ENCODE peak calls at places on chromosomes 16 and 17, in eight cellular contexts. One of them, this sample, is unnamed.

GRCh38 chr17:58337126-58337599 is 8.6 kb upstream of the TSPOAP1 start:
- DNase-seq in T-cell: no peak
- DNase-seq in caudate nucleus: no peak
- DNase-seq in T-helper 1 cell: peak; percentile 44
- DNase-seq in fibroblast of pulmonary artery: no peak
- DNase-seq in tibial artery: no peak
- DNase-seq in CD8-positive, alpha-beta memory T cell: peak; percentile 60
- DNase-seq in NCI-H510A: no peak
- DNase-seq in this sample: no peak

GRCh38 chr16:1049113-1049975 is 23.2 kb upstream of the SSTR5 start:
- DNase-seq in NCI-H510A: no peak
- DNase-seq in T-cell: no peak
- DNase-seq in fibroblast of pulmonary artery: no peak
- DNase-seq in tibial artery: no peak
- DNase-seq in CD8-positive, alpha-beta memory T cell: no peak
- DNase-seq in caudate nucleus: no peak
- DNase-seq in T-helper 1 cell: no peak
- DNase-seq in this sample: no peak

GRCh38 chr17:44254696-44255095 is 13.2 kb downstream of the SLC4A1 start:
- DNase-seq in T-cell: no peak
- DNase-seq in CD8-positive, alpha-beta memory T cell: no peak
- DNase-seq in fibroblast of pulmonary artery: no peak
- DNase-seq in tibial artery: no peak
- DNase-seq in caudate nucleus: no peak
- DNase-seq in NCI-H510A: no peak
- DNase-seq in T-helper 1 cell: no peak
- DNase-seq in this sample: no peak

GRCh38 chr17:3594056-3594810 is 15.0 kb downstream of the TRPV1 start:
- DNase-seq in fibroblast of pulmonary artery: peak; percentile 62
- DNase-seq in CD8-positive, alpha-beta memory T cell: no peak
- DNase-seq in NCI-H510A: no peak
- DNase-seq in T-cell: no peak
- DNase-seq in T-helper 1 cell: no peak
- DNase-seq in tibial artery: no peak
- DNase-seq in caudate nucleus: peak; percentile 14
- DNase-seq in this sample: no peak

GRCh38 chr16:64784635-64785034 is 337.2 kb downstream of the CDH11 start:
- DNase-seq in NCI-H510A: no peak
- DNase-seq in CD8-positive, alpha-beta memory T cell: no peak
- DNase-seq in caudate nucleus: no peak
- DNase-seq in tibial artery: no peak
- DNase-seq in T-cell: no peak
- DNase-seq in T-helper 1 cell: no peak
- DNase-seq in fibroblast of pulmonary artery: no peak
- DNase-seq in this sample: no peak

GRCh38 chr17:73786286-73786743 is 142.1 kb upstream of the SDK2 start:
- DNase-seq in CD8-positive, alpha-beta memory T cell: no peak
- DNase-seq in fibroblast of pulmonary artery: no peak
- DNase-seq in caudate nucleus: no peak
- DNase-seq in T-cell: no peak
- DNase-seq in T-helper 1 cell: no peak
- DNase-seq in NCI-H510A: no peak
- DNase-seq in tibial artery: no peak
- DNase-seq in this sample: no peak

GRCh38 chr16:24005577-24005976 is 169.8 kb downstream of the PRKCB start:
- DNase-seq in caudate nucleus: no peak
- DNase-seq in CD8-positive, alpha-beta memory T cell: peak; percentile 19
- DNase-seq in T-helper 1 cell: no peak
- DNase-seq in T-cell: no peak
- DNase-seq in NCI-H510A: no peak
- DNase-seq in fibroblast of pulmonary artery: no peak
- DNase-seq in tibial artery: no peak
- DNase-seq in this sample: no peak

GRCh38 chr17:51258756-51259573 is 884 bp downstream of the MBTD1 start:
- DNase-seq in fibroblast of pulmonary artery: peak; percentile 29
- DNase-seq in T-helper 1 cell: no peak
- DNase-seq in T-cell: no peak
- DNase-seq in CD8-positive, alpha-beta memory T cell: no peak
- DNase-seq in tibial artery: no peak
- DNase-seq in NCI-H510A: peak; percentile 24
- DNase-seq in caudate nucleus: no peak
- DNase-seq in this sample: no peak

GRCh38 chr17:17084317-17084835 is 42.1 kb downstream of the MPRIP start:
- DNase-seq in caudate nucleus: no peak
- DNase-seq in T-helper 1 cell: no peak
- DNase-seq in CD8-positive, alpha-beta memory T cell: no peak
- DNase-seq in fibroblast of pulmonary artery: no peak
- DNase-seq in tibial artery: no peak
- DNase-seq in NCI-H510A: no peak
- DNase-seq in T-cell: no peak
- DNase-seq in this sample: no peak

GRCh38 chr16:31363721-31364120 is 8.7 kb downstream of the ITGAX start:
- DNase-seq in NCI-H510A: no peak
- DNase-seq in tibial artery: peak; percentile 32
- DNase-seq in T-helper 1 cell: no peak
- DNase-seq in fibroblast of pulmonary artery: no peak
- DNase-seq in CD8-positive, alpha-beta memory T cell: no peak
- DNase-seq in caudate nucleus: no peak
- DNase-seq in T-cell: no peak
- DNase-seq in this sample: no peak

GRCh38 chr16:24815052-24815451 is 30.7 kb upstream of the SLC5A11 start:
- DNase-seq in fibroblast of pulmonary artery: no peak
- DNase-seq in T-cell: no peak
- DNase-seq in tibial artery: no peak
- DNase-seq in T-helper 1 cell: no peak
- DNase-seq in NCI-H510A: no peak
- DNase-seq in CD8-positive, alpha-beta memory T cell: no peak
- DNase-seq in caudate nucleus: no peak
- DNase-seq in this sample: no peak

GRCh38 chr17:7781467-7781866 is 52.5 kb upstream of the KDM6B start:
- DNase-seq in caudate nucleus: no peak
- DNase-seq in NCI-H510A: no peak
- DNase-seq in fibroblast of pulmonary artery: no peak
- DNase-seq in T-cell: no peak
- DNase-seq in CD8-positive, alpha-beta memory T cell: no peak
- DNase-seq in tibial artery: no peak
- DNase-seq in T-helper 1 cell: no peak
- DNase-seq in this sample: no peak

GRCh38 chr16:65095090-65095728 is 26.7 kb downstream of the CDH11 start:
- DNase-seq in CD8-positive, alpha-beta memory T cell: no peak
- DNase-seq in T-cell: no peak
- DNase-seq in tibial artery: no peak
- DNase-seq in T-helper 1 cell: no peak
- DNase-seq in NCI-H510A: no peak
- DNase-seq in fibroblast of pulmonary artery: no peak
- DNase-seq in caudate nucleus: no peak
- DNase-seq in this sample: no peak

GRCh38 chr16:4550587-4550986 is 5.6 kb upstream of the C16orf96 start:
- DNase-seq in caudate nucleus: no peak
- DNase-seq in T-helper 1 cell: no peak
- DNase-seq in fibroblast of pulmonary artery: no peak
- DNase-seq in tibial artery: no peak
- DNase-seq in T-cell: no peak
- DNase-seq in CD8-positive, alpha-beta memory T cell: no peak
- DNase-seq in NCI-H510A: no peak
- DNase-seq in this sample: no peak

GRCh38 chr16:88926374-88926990 is 50.5 kb downstream of the CBFA2T3 start:
- DNase-seq in NCI-H510A: no peak
- DNase-seq in T-helper 1 cell: no peak
- DNase-seq in tibial artery: no peak
- DNase-seq in fibroblast of pulmonary artery: no peak
- DNase-seq in T-cell: no peak
- DNase-seq in CD8-positive, alpha-beta memory T cell: no peak
- DNase-seq in caudate nucleus: no peak
- DNase-seq in this sample: no peak

GRCh38 chr17:38768417-38768816 is 15.9 kb downstream of the PSMB3 start:
- DNase-seq in CD8-positive, alpha-beta memory T cell: no peak
- DNase-seq in tibial artery: no peak
- DNase-seq in T-helper 1 cell: no peak
- DNase-seq in caudate nucleus: no peak
- DNase-seq in T-cell: no peak
- DNase-seq in fibroblast of pulmonary artery: no peak
- DNase-seq in NCI-H510A: no peak
- DNase-seq in this sample: no peak

GRCh38 chr17:75610103-75610984 is 22.7 kb downstream of the MYO15B start:
- DNase-seq in CD8-positive, alpha-beta memory T cell: no peak
- DNase-seq in T-helper 1 cell: no peak
- DNase-seq in tibial artery: no peak
- DNase-seq in NCI-H510A: no peak
- DNase-seq in fibroblast of pulmonary artery: no peak
- DNase-seq in caudate nucleus: no peak
- DNase-seq in T-cell: no peak
- DNase-seq in this sample: no peak

This sample was measured in tibial nerve.